ENCODE peak calls at places on chromosomes 1 and 21, in six cellular contexts. I is nucleus accumbens, U is activated T-cell treated with anti-CD3 and anti-CD28 coated beads for 1 hour, X is fibroblast of pulmonary artery, P is T-helper 9 cell, D is AG20443. L is an unnamed sample.

GRCh38 chr1:14571810-14572767 is 26.4 kb upstream of the KAZN start:
- DNase-seq in P (no peak), I (peak), U (no peak), D (no peak), X (peak), L (no peak)

GRCh38 chr21:45887121-45887611 is 94.4 kb upstream of the COL6A1 start:
- DNase-seq in I (peak), P (no peak), X (peak), D (peak), U (no peak), L (no peak)

GRCh38 chr1:1239624-1240347 is 6.7 kb downstream of the C1QTNF12 start:
- DNase-seq in I (no peak), U (no peak), X (no peak), P (no peak), D (no peak), L (no peak)

GRCh38 chr1:10957151-10957550 is 55.3 kb upstream of the TARDBP start:
- DNase-seq in U (no peak), I (peak), P (no peak), X (no peak), D (no peak), L (no peak)

GRCh38 chr1:10888791-10889627 is 92.6 kb upstream of the CASZ1 start:
- DNase-seq in P (no peak), D (no peak), X (no peak), I (no peak), U (no peak), L (no peak)

GRCh38 chr1:66624412-66625060 is 90.6 kb downstream of the SGIP1 start:
- DNase-seq in I (no peak), D (peak), X (peak), P (no peak), U (no peak), L (no peak)

GRCh38 chr1:98322966-98323365 is 338.6 kb upstream of the SNX7 start:
- DNase-seq in X (peak), U (no peak), P (no peak), I (no peak), D (no peak), L (no peak)

GRCh38 chr21:46129846-46130651 is 25.3 kb downstream of the FTCD start:
- DNase-seq in I (no peak), U (no peak), P (no peak), D (no peak), X (no peak), L (no peak)

GRCh38 chr21:39132248-39132647 is 51.0 kb downstream of the PSMG1 start:
- DNase-seq in D (no peak), I (no peak), X (no peak), U (no peak), P (no peak), L (no peak)

GRCh38 chr1:155978325-155978972 is at the start of gene ARHGEF2:
- DNase-seq in U (peak), X (peak), D (peak), P (peak), I (peak), L (peak)

GRCh38 chr1:47545912-47546483 is 108.2 kb downstream of the FOXD2 start:
- DNase-seq in I (no peak), U (no peak), D (no peak), P (no peak), X (no peak), L (no peak)

GRCh38 chr1:185720633-185721272 is 13.4 kb upstream of the HMCN1 start:
- DNase-seq in P (no peak), I (no peak), U (no peak), D (no peak), X (peak), L (no peak)

GRCh38 chr1:231973840-231974239 is 347.2 kb downstream of the DISC1 start:
- DNase-seq in I (no peak), X (no peak), D (no peak), U (no peak), P (no peak), L (no peak)

GRCh38 chr1:177355575-177355974 is 184.8 kb downstream of the BRINP2 start:
- DNase-seq in U (no peak), I (peak), X (peak), P (no peak), D (peak), L (no peak)

GRCh38 chr1:15786581-15786980 is 20.9 kb downstream of the UQCRHL start:
- DNase-seq in I (no peak), D (peak), U (no peak), P (no peak), X (no peak), L (no peak)

GRCh38 chr1:236141447-236142357 is 637 bp upstream of the GPR137B start:
- DNase-seq in I (peak), X (peak), P (no peak), U (peak), D (peak), L (no peak)

GRCh38 chr1:77536813-77537212 is 145.6 kb downstream of the ZZZ3 start:
- DNase-seq in I (no peak), D (peak), P (no peak), X (peak), U (no peak), L (no peak)

GRCh38 chr1:177505905-177506590 is 335.3 kb downstream of the BRINP2 start:
- DNase-seq in X (peak), U (no peak), P (no peak), I (no peak), D (no peak), L (no peak)

GRCh38 chr1:13943055-13943454 is 243.1 kb downstream of the PRDM2 start:
- DNase-seq in I (no peak), P (no peak), D (no peak), X (no peak), U (no peak), L (no peak)

GRCh38 chr1:168556647-168557046 is 12.8 kb upstream of the XCL2 start:
- DNase-seq in U (no peak), D (no peak), I (no peak), X (no peak), P (no peak), L (no peak)

GRCh38 chr1:8189931-8190483 is 127.9 kb upstream of the SLC45A1 start:
- DNase-seq in X (no peak), D (peak), I (no peak), P (no peak), U (no peak), L (no peak)

GRCh38 chr1:147628441-147628840 is 41.9 kb downstream of the ACP6 start:
- DNase-seq in I (no peak), X (no peak), P (no peak), U (no peak), D (no peak), L (no peak)

GRCh38 chr21:30044447-30045064 is 104.8 kb upstream of the GRIK1 start:
- DNase-seq in U (no peak), X (peak), D (peak), P (no peak), I (no peak), L (no peak)

GRCh38 chr1:234520908-234521801 is 42.2 kb upstream of the TARBP1 start:
- DNase-seq in P (no peak), D (no peak), I (no peak), U (no peak), X (no peak), L (no peak)

GRCh38 chr1:182869241-182869666 is 30.1 kb downstream of the DHX9 start:
- DNase-seq in D (no peak), I (no peak), X (no peak), U (no peak), P (no peak), L (no peak)

GRCh38 chr1:66867501-66867900 is 57.2 kb downstream of the DNAI4 start:
- DNase-seq in U (no peak), P (no peak), I (no peak), D (no peak), X (no peak), L (no peak)